ENCODE peak calls at places on chromosomes 2 and 18, in eight cellular contexts. One of them, this sample, is unnamed.

GRCh38 chr2:189236066-189236465 is 56.5 kb upstream of the COL5A2 start:
- DNase-seq in IMR-90: peak
- DNase-seq in heart left ventricle: no peak
- DNase-seq in breast epithelium: no peak
- DNase-seq in cardiac muscle cell: no peak
- DNase-seq in heart right ventricle: no peak
- DNase-seq in PC-9: no peak
- DNase-seq in keratinocyte: no peak
- DNase-seq in this sample: no peak

GRCh38 chr2:117691980-117692379 is 122.5 kb upstream of the DDX18 start:
- DNase-seq in IMR-90: no peak
- DNase-seq in heart left ventricle: no peak
- DNase-seq in breast epithelium: no peak
- DNase-seq in cardiac muscle cell: no peak
- DNase-seq in heart right ventricle: no peak
- DNase-seq in PC-9: no peak
- DNase-seq in keratinocyte: no peak
- DNase-seq in this sample: no peak

GRCh38 chr2:62550466-62550865 is 44.5 kb upstream of the TMEM17 start:
- DNase-seq in IMR-90: peak
- DNase-seq in heart left ventricle: no peak
- DNase-seq in breast epithelium: no peak
- DNase-seq in cardiac muscle cell: no peak
- DNase-seq in heart right ventricle: no peak
- DNase-seq in PC-9: no peak
- DNase-seq in keratinocyte: no peak
- DNase-seq in this sample: no peak

GRCh38 chr18:40325988-40326387 is 1629.0 kb upstream of the PIK3C3 start:
- DNase-seq in IMR-90: no peak
- DNase-seq in heart left ventricle: no peak
- DNase-seq in breast epithelium: no peak
- DNase-seq in cardiac muscle cell: no peak
- DNase-seq in heart right ventricle: no peak
- DNase-seq in PC-9: no peak
- DNase-seq in keratinocyte: no peak
- DNase-seq in this sample: no peak

GRCh38 chr2:200471928-200472645 is 37.8 kb downstream of the KCTD18 start:
- DNase-seq in IMR-90: no peak
- DNase-seq in heart left ventricle: no peak
- DNase-seq in breast epithelium: no peak
- DNase-seq in cardiac muscle cell: no peak
- DNase-seq in heart right ventricle: no peak
- DNase-seq in PC-9: no peak
- DNase-seq in keratinocyte: no peak
- DNase-seq in this sample: no peak

GRCh38 chr2:188204830-188205229 is 86.8 kb upstream of the GULP1 start:
- DNase-seq in IMR-90: no peak
- DNase-seq in heart left ventricle: no peak
- DNase-seq in breast epithelium: no peak
- DNase-seq in cardiac muscle cell: no peak
- DNase-seq in heart right ventricle: no peak
- DNase-seq in PC-9: no peak
- DNase-seq in keratinocyte: no peak
- DNase-seq in this sample: no peak

GRCh38 chr2:45585267-45585861 is 25.7 kb downstream of the SRBD1 start:
- DNase-seq in IMR-90: peak
- DNase-seq in heart left ventricle: no peak
- DNase-seq in breast epithelium: no peak
- DNase-seq in cardiac muscle cell: peak
- DNase-seq in heart right ventricle: no peak
- DNase-seq in PC-9: no peak
- DNase-seq in keratinocyte: no peak
- DNase-seq in this sample: no peak

GRCh38 chr18:27014841-27015240 is 149.3 kb upstream of the AQP4 start:
- DNase-seq in IMR-90: no peak
- DNase-seq in heart left ventricle: no peak
- DNase-seq in breast epithelium: no peak
- DNase-seq in cardiac muscle cell: no peak
- DNase-seq in heart right ventricle: no peak
- DNase-seq in PC-9: no peak
- DNase-seq in keratinocyte: no peak
- DNase-seq in this sample: no peak

GRCh38 chr2:5693288-5694015 is 1.3 kb downstream of the SOX11 start:
- DNase-seq in IMR-90: peak
- DNase-seq in heart left ventricle: no peak
- DNase-seq in breast epithelium: no peak
- DNase-seq in cardiac muscle cell: peak
- DNase-seq in heart right ventricle: no peak
- DNase-seq in PC-9: no peak
- DNase-seq in keratinocyte: no peak
- DNase-seq in this sample: no peak

GRCh38 chr2:203177361-203177760 is 61.5 kb upstream of the CYP20A1 start:
- DNase-seq in IMR-90: no peak
- DNase-seq in heart left ventricle: no peak
- DNase-seq in breast epithelium: no peak
- DNase-seq in cardiac muscle cell: no peak
- DNase-seq in heart right ventricle: no peak
- DNase-seq in PC-9: no peak
- DNase-seq in keratinocyte: no peak
- DNase-seq in this sample: no peak

GRCh38 chr2:107502463-107503079 is 324.1 kb upstream of the RGPD4 start:
- DNase-seq in IMR-90: no peak
- DNase-seq in heart left ventricle: no peak
- DNase-seq in breast epithelium: no peak
- DNase-seq in cardiac muscle cell: no peak
- DNase-seq in heart right ventricle: no peak
- DNase-seq in PC-9: no peak
- DNase-seq in keratinocyte: no peak
- DNase-seq in this sample: no peak

GRCh38 chr18:12287131-12287681 is 20.8 kb upstream of the TUBB6 start:
- DNase-seq in IMR-90: no peak
- DNase-seq in heart left ventricle: no peak
- DNase-seq in breast epithelium: no peak
- DNase-seq in cardiac muscle cell: no peak
- DNase-seq in heart right ventricle: no peak
- DNase-seq in PC-9: peak
- DNase-seq in keratinocyte: no peak
- DNase-seq in this sample: no peak

GRCh38 chr2:54549430-54549829 is 93.3 kb downstream of the SPTBN1 start:
- DNase-seq in IMR-90: no peak
- DNase-seq in heart left ventricle: no peak
- DNase-seq in breast epithelium: no peak
- DNase-seq in cardiac muscle cell: no peak
- DNase-seq in heart right ventricle: no peak
- DNase-seq in PC-9: no peak
- DNase-seq in keratinocyte: no peak
- DNase-seq in this sample: no peak

GRCh38 chr2:54546925-54547324 is 90.8 kb downstream of the SPTBN1 start:
- DNase-seq in IMR-90: no peak
- DNase-seq in heart left ventricle: no peak
- DNase-seq in breast epithelium: no peak
- DNase-seq in cardiac muscle cell: no peak
- DNase-seq in heart right ventricle: no peak
- DNase-seq in PC-9: no peak
- DNase-seq in keratinocyte: no peak
- DNase-seq in this sample: no peak

GRCh38 chr2:54546518-54546917 is 90.4 kb downstream of the SPTBN1 start:
- DNase-seq in IMR-90: no peak
- DNase-seq in heart left ventricle: no peak
- DNase-seq in breast epithelium: no peak
- DNase-seq in cardiac muscle cell: no peak
- DNase-seq in heart right ventricle: no peak
- DNase-seq in PC-9: no peak
- DNase-seq in keratinocyte: no peak
- DNase-seq in this sample: no peak

GRCh38 chr2:54543736-54544396 is 87.7 kb downstream of the SPTBN1 start:
- DNase-seq in IMR-90: no peak
- DNase-seq in heart left ventricle: no peak
- DNase-seq in breast epithelium: no peak
- DNase-seq in cardiac muscle cell: no peak
- DNase-seq in heart right ventricle: no peak
- DNase-seq in PC-9: no peak
- DNase-seq in keratinocyte: no peak
- DNase-seq in this sample: no peak

DNA sequence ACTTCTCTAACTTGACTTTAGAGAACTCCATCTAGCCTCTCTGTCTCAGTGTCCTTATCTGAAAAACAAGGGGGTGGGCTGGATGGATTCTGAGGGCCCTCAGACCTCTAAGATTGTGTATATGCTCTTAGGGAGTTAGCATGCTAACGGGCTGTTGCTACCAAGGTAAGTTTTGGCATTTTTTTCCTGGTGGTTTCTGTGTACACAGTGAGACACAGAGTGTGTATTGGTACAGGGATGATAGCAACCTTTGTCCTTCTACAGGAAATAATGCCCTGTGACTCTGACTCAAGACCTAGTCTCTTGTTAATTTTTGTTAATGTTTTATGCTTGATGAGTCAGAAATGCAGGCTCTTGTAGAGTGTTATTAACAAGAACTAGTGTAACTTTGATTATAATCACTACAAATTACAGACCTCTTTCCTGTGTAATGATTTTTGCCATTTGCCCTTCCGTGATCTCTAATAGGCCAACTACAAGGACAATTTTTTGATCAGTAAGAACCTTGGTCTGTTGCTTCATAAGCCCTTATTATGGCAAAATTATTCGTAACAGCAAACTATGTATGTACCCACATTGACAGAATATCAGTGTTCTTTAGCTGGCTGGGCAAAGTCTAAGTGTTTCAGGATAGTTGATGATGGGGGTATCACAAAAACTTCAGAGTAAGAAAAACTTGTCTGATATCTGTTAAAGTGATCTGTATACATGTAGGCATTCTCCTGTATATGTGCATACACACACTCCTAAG is 89.7 kb downstream of the SPTBN1 start:
- DNase-seq in IMR-90: peak
- DNase-seq in heart left ventricle: no peak
- DNase-seq in breast epithelium: no peak
- DNase-seq in cardiac muscle cell: no peak
- DNase-seq in heart right ventricle: no peak
- DNase-seq in PC-9: peak
- DNase-seq in keratinocyte: no peak
- DNase-seq in this sample: no peak
- H3K27ac ChIP-seq in IMR-90: peak
- H3K27ac ChIP-seq in heart left ventricle: no peak
- H3K27ac ChIP-seq in breast epithelium: peak
- H3K27ac ChIP-seq in cardiac muscle cell: peak
- H3K27ac ChIP-seq in heart right ventricle: no peak
- H3K27ac ChIP-seq in PC-9: peak
- H3K27ac ChIP-seq in keratinocyte: peak
- H3K27ac ChIP-seq in this sample: no peak

DNA sequence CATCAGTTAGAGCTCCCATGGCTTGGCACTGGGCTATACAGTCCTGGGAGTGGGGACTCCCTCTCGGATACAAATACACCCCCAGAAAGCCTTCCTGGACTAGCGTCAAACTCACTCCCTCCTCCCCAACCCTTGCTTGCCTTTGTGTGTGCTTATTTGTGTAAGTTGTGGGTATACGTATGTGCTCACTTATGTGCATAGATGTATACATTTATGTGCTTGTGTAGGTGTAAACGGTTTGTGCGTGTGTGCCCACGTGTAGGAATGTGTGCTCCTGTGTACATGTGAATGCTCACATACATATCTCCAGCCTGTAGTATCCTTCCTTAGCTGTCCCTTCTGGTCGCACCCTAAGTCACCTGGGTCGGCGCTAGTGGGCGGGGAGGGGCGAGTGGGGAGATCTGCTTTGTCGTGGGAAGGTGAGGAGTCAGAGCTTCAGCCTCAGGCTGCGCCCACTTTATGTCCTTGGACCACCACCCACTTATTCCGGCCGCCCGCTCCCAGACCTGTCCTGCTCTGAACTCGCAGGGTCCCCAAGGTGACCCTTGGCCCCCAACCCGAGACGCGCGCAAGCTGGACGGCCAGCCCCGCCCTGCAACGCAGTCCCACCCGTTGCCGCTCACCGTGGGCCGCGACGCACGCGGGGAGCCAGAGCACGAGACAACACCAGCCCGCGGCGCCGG is 427 bp downstream of the PRADC1 start:
- DNase-seq in IMR-90: no peak
- DNase-seq in heart left ventricle: peak
- DNase-seq in breast epithelium: no peak
- DNase-seq in cardiac muscle cell: no peak
- DNase-seq in heart right ventricle: no peak
- DNase-seq in PC-9: peak
- DNase-seq in keratinocyte: no peak
- DNase-seq in this sample: no peak
- TF ChIP-seq CTCF in IMR-90: no peak
- TF ChIP-seq CTCF in heart left ventricle: no peak
- TF ChIP-seq CTCF in breast epithelium: no peak
- TF ChIP-seq CTCF in cardiac muscle cell: no peak
- TF ChIP-seq CTCF in heart right ventricle: no peak
- TF ChIP-seq CTCF in PC-9: no peak
- TF ChIP-seq CTCF in keratinocyte: no peak
- TF ChIP-seq CTCF in this sample: no peak

GRCh38 chr18:32301976-32302743 is 112.3 kb downstream of the MEP1B start:
- DNase-seq in IMR-90: peak
- DNase-seq in heart left ventricle: no peak
- DNase-seq in breast epithelium: no peak
- DNase-seq in cardiac muscle cell: no peak
- DNase-seq in heart right ventricle: no peak
- DNase-seq in PC-9: peak
- DNase-seq in keratinocyte: no peak
- DNase-seq in this sample: peak

GRCh38 chr18:32301361-32301760 is 111.5 kb downstream of the MEP1B start:
- DNase-seq in IMR-90: no peak
- DNase-seq in heart left ventricle: no peak
- DNase-seq in breast epithelium: no peak
- DNase-seq in cardiac muscle cell: no peak
- DNase-seq in heart right ventricle: no peak
- DNase-seq in PC-9: no peak
- DNase-seq in keratinocyte: no peak
- DNase-seq in this sample: no peak

GRCh38 chr18:32302806-32303205 is 113.0 kb downstream of the MEP1B start:
- DNase-seq in IMR-90: no peak
- DNase-seq in heart left ventricle: no peak
- DNase-seq in breast epithelium: no peak
- DNase-seq in cardiac muscle cell: no peak
- DNase-seq in heart right ventricle: no peak
- DNase-seq in PC-9: no peak
- DNase-seq in keratinocyte: no peak
- DNase-seq in this sample: no peak

GRCh38 chr18:32300914-32301313 is 111.1 kb downstream of the MEP1B start:
- DNase-seq in IMR-90: peak
- DNase-seq in heart left ventricle: no peak
- DNase-seq in breast epithelium: no peak
- DNase-seq in cardiac muscle cell: no peak
- DNase-seq in heart right ventricle: no peak
- DNase-seq in PC-9: no peak
- DNase-seq in keratinocyte: no peak
- DNase-seq in this sample: no peak

GRCh38 chr18:32303400-32303799 is 113.6 kb downstream of the MEP1B start:
- DNase-seq in IMR-90: no peak
- DNase-seq in heart left ventricle: no peak
- DNase-seq in breast epithelium: no peak
- DNase-seq in cardiac muscle cell: no peak
- DNase-seq in heart right ventricle: no peak
- DNase-seq in PC-9: no peak
- DNase-seq in keratinocyte: no peak
- DNase-seq in this sample: no peak
- H3K27ac ChIP-seq in IMR-90: no peak
- H3K27ac ChIP-seq in heart left ventricle: no peak
- H3K27ac ChIP-seq in breast epithelium: no peak
- H3K27ac ChIP-seq in cardiac muscle cell: no peak
- H3K27ac ChIP-seq in heart right ventricle: no peak
- H3K27ac ChIP-seq in PC-9: no peak
- H3K27ac ChIP-seq in keratinocyte: no peak
- H3K27ac ChIP-seq in this sample: peak

GRCh38 chr2:37142546-37142945 is 14.2 kb downstream of the EIF2AK2 start:
- DNase-seq in IMR-90: no peak
- DNase-seq in heart left ventricle: no peak
- DNase-seq in breast epithelium: no peak
- DNase-seq in cardiac muscle cell: no peak
- DNase-seq in heart right ventricle: no peak
- DNase-seq in PC-9: no peak
- DNase-seq in keratinocyte: no peak
- DNase-seq in this sample: no peak
- TF ChIP-seq CTCF in IMR-90: peak
- TF ChIP-seq CTCF in heart left ventricle: no peak
- TF ChIP-seq CTCF in breast epithelium: no peak
- TF ChIP-seq CTCF in cardiac muscle cell: no peak
- TF ChIP-seq CTCF in heart right ventricle: no peak
- TF ChIP-seq CTCF in PC-9: no peak
- TF ChIP-seq CTCF in keratinocyte: no peak
- TF ChIP-seq CTCF in this sample: no peak